ENCODE peak calls at places on chromosomes 1 and 21, in ten cellular contexts. Q is HL-60, Y is IMR-90, K is ovary, A is AG04450, M is cardiac fibroblast, T is HFF-Myc, G is astrocyte of the spinal cord, I is breast epithelium, O is epithelial cell of proximal tubule. J is an unnamed sample.

GRCh38 chr1:180425956-180426355 is 76.4 kb downstream of the ACBD6 start:
- DNase-seq in Q (no peak), Y (no peak), K (no peak), A (no peak), M (no peak), T (no peak), G (peak), I (no peak), O (no peak), J (peak)

GRCh38 chr1:3707298-3707938 is 44.8 kb upstream of the CCDC27 start:
- DNase-seq in Q (no peak), Y (no peak), K (no peak), A (no peak), M (no peak), T (no peak), G (no peak), I (no peak), O (no peak), J (no peak)

GRCh38 chr1:109570414-109570813 is 22.0 kb downstream of the GNAI3 start:
- DNase-seq in Q (no peak), Y (peak), K (no peak), A (no peak), M (peak), T (no peak), G (no peak), I (no peak), O (no peak), J (peak)

GRCh38 chr1:240909701-240910457 is 297.9 kb upstream of the GREM2 start:
- DNase-seq in Q (no peak), Y (no peak), K (no peak), A (no peak), M (no peak), T (no peak), G (no peak), I (no peak), O (no peak), J (no peak)

GRCh38 chr1:233904979-233905415 is 521 bp downstream of the SLC35F3 start:
- DNase-seq in Q (no peak), Y (no peak), K (no peak), A (no peak), M (no peak), T (no peak), G (peak), I (no peak), O (no peak), J (no peak)

GRCh38 chr1:5746611-5747427 is 245.4 kb downstream of the NPHP4 start:
- DNase-seq in Q (no peak), Y (no peak), K (no peak), A (no peak), M (no peak), T (no peak), G (no peak), I (peak), O (no peak), J (no peak)

GRCh38 chr1:156382561-156382960 is 13.6 kb downstream of the RHBG start:
- DNase-seq in Q (no peak), Y (no peak), K (no peak), A (no peak), M (no peak), T (no peak), G (no peak), I (no peak), O (no peak), J (no peak)

GRCh38 chr1:30111431-30111830 is 612.0 kb downstream of the MATN1 start:
- DNase-seq in Q (peak), Y (peak), K (peak), A (no peak), M (peak), T (no peak), G (peak), I (no peak), O (no peak), J (peak)

GRCh38 chr1:208182880-208183279 is 61.3 kb downstream of the PLXNA2 start:
- DNase-seq in Q (no peak), Y (no peak), K (no peak), A (no peak), M (no peak), T (no peak), G (no peak), I (no peak), O (no peak), J (no peak)

GRCh38 chr1:103107696-103108524 is at the start of gene COL11A1:
- DNase-seq in Q (no peak), Y (no peak), K (no peak), A (no peak), M (no peak), T (no peak), G (peak), I (no peak), O (no peak), J (no peak)
- H3K4me3 ChIP-seq in Q (no peak), Y (peak), K (peak), A (peak), M (peak), T (peak), G (peak), I (peak), O (peak), J (peak)

DNA sequence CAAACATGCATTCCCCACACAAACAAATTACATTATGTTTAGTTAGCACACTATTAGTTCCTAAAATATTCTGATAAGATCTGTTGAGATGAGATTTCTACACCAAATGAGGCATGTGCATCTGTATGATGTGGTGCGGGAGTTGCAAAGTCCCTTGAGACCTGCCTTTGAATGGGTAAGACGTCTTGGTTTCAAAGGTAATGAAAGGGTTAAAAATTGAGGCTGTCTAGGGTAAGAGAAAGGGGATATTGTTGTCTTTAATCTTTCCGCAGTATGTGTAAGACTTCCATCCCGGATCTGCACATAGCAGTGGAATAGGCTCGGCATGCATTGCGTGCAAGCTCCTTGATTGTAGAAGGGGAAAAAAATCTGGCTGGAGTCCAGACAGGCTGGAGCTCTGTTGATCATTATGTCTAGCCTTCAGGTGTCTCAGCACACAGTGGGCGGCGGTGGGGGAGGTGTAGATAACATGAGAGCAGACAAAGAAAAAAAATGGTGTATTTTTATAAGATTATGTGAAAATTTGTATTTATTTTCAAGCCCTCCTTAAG is 296.6 kb downstream of the PTPRC start:
- DNase-seq in Q (peak), Y (peak), K (peak), A (peak), M (peak), T (peak), G (peak), I (peak), O (peak), J (peak)
- H3K4me3 ChIP-seq in Q (peak), Y (peak), K (peak), A (peak), M (peak), T (peak), G (peak), I (peak), O (peak), J (peak)

GRCh38 chr21:36587388-36587787 is 107.5 kb upstream of the CLDN14 start:
- DNase-seq in Q (no peak), Y (peak), K (no peak), A (no peak), M (peak), T (no peak), G (no peak), I (no peak), O (no peak), J (peak)
- H3K4me3 ChIP-seq in Q (no peak), Y (no peak), K (no peak), A (no peak), M (no peak), T (no peak), G (no peak), I (no peak), O (no peak), J (no peak)

DNA sequence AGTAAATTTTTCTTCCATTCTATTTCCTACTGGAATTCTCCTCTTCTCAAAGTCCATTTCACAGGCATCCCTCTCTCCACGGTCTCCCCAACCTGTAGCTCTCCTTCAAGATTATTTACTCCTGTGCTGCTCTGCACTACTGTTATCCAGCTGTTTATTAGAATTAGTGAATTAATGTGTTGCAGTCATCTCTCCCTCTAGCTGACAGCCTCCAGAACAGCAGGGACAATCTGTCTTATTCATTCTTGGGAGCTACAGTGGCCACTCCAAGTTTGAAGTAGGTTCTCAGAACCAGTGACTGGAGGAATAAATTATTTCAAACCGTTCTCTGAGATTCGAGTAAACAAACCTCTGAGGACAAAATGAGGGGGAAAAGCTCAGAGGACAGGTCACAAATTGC is 331.0 kb downstream of the RRAGC start:
- DNase-seq in Q (no peak), Y (no peak), K (no peak), A (no peak), M (no peak), T (no peak), G (no peak), I (no peak), O (no peak), J (no peak)
- H3K4me3 ChIP-seq in Q (no peak), Y (no peak), K (no peak), A (no peak), M (no peak), T (no peak), G (no peak), I (no peak), O (no peak), J (no peak)

DNA sequence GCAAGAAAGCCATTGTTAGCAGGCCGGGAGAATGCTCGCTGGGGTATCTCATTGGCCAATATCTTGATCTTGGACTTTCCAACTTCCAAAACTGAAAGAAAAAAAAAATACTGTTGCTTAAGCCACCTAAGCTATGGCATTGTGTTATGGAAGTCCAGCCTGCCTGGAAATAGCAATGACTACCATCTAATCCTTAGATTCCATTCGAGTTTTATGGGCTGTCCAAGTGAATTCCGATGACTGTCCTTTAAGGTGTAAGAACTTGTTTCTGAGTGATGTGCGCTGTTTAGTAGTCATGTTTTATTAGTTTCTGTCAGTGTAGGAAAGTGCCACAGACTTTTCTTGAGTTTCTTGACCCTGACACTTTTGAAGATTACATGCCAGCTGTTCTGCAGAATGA is 762.6 kb downstream of the USP25 start:
- DNase-seq in Q (no peak), Y (no peak), K (no peak), A (no peak), M (no peak), T (no peak), G (no peak), I (no peak), O (no peak), J (no peak)
- H3K4me3 ChIP-seq in Q (no peak), Y (no peak), K (no peak), A (no peak), M (no peak), T (no peak), G (no peak), I (no peak), O (no peak), J (no peak)

GRCh38 chr1:178928985-178929384 is 58.1 kb upstream of the ANGPTL1 start:
- DNase-seq in Q (no peak), Y (no peak), K (no peak), A (no peak), M (peak), T (no peak), G (no peak), I (no peak), O (no peak), J (no peak)
- H3K4me3 ChIP-seq in Q (no peak), Y (no peak), K (no peak), A (no peak), M (no peak), T (no peak), G (no peak), I (no peak), O (no peak), J (no peak)

J was measured in fibroblast of mammary gland.